ENCODE peak calls at places on chromosomes 3 and 15, in nine cellular contexts. C is mesothelial cell of epicardium, T is AG09309, G is cardiac fibroblast, M is GM13977, P is GM12878, Q is glutamatergic neuron, H is type B pancreatic cell, S is PC-3. L is an unnamed sample.

GRCh38 chr15:68626739-68627138 is 47.9 kb downstream of the CORO2B start:
- DNase-seq in G (peak), T (no peak), S (peak), C (no peak), P (no peak), Q (no peak), H (no peak), M (no peak), L (no peak)

GRCh38 chr3:149958171-149958796 is 12.4 kb downstream of the PFN2 start:
- DNase-seq in P (no peak), S (peak), H (no peak), M (no peak), C (no peak), Q (no peak), T (no peak), G (peak), L (no peak)

GRCh38 chr3:72380711-72381508 is 467.3 kb downstream of the SHQ1 start:
- DNase-seq in Q (no peak), C (no peak), G (no peak), M (no peak), H (no peak), T (no peak), P (no peak), S (no peak), L (no peak)

GRCh38 chr3:43852066-43852465 is 161.3 kb downstream of the ABHD5 start:
- DNase-seq in H (no peak), G (peak), S (peak), Q (no peak), C (no peak), T (peak), M (no peak), P (no peak), L (no peak)

GRCh38 chr15:59866642-59867041 is 137.5 kb upstream of the FOXB1 start:
- DNase-seq in H (no peak), P (no peak), T (no peak), G (no peak), Q (no peak), S (no peak), C (no peak), M (no peak), L (no peak)

GRCh38 chr3:184040010-184040409 is 8.5 kb downstream of the HTR3D start:
- DNase-seq in C (no peak), S (peak), P (no peak), G (peak), T (peak), H (no peak), M (no peak), Q (peak), L (no peak)

GRCh38 chr3:77373619-77374018 is 333.7 kb downstream of the ROBO2 start:
- DNase-seq in H (no peak), P (no peak), C (no peak), S (no peak), Q (no peak), M (no peak), T (no peak), G (no peak), L (no peak)

GRCh38 chr15:60346077-60346476 is 51.7 kb downstream of the ANXA2 start:
- DNase-seq in M (no peak), G (peak), H (no peak), P (no peak), Q (no peak), T (no peak), S (no peak), C (no peak), L (no peak)

GRCh38 chr3:16490062-16490641 is 23.3 kb downstream of the RFTN1 start:
- DNase-seq in M (no peak), Q (no peak), C (no peak), H (no peak), P (no peak), T (no peak), G (no peak), S (peak), L (no peak)

GRCh38 chr15:70508561-70509281 is 254.6 kb downstream of the UACA start:
- DNase-seq in G (peak), C (no peak), P (no peak), T (peak), M (no peak), Q (no peak), H (no peak), S (peak), L (peak)

GRCh38 chr15:67501177-67501835 is 19.6 kb upstream of the C15orf61 start:
- DNase-seq in P (no peak), G (peak), M (peak), T (no peak), S (peak), C (no peak), H (no peak), Q (no peak), L (no peak)

GRCh38 chr3:178067721-178068120 is 468.5 kb upstream of the KCNMB2 start:
- DNase-seq in C (no peak), T (peak), M (no peak), H (no peak), G (no peak), P (no peak), S (no peak), Q (no peak), L (no peak)

GRCh38 chr15:60374628-60375081 is 23.1 kb downstream of the ANXA2 start:
- DNase-seq in T (peak), G (peak), C (no peak), P (no peak), M (no peak), H (peak), Q (no peak), S (peak), L (no peak)

GRCh38 chr15:62706361-62706760 is 336.2 kb upstream of the TPM1 start:
- DNase-seq in G (peak), C (no peak), P (no peak), M (no peak), H (no peak), T (no peak), S (peak), Q (no peak), L (no peak)

GRCh38 chr15:44633603-44634002 is 29.9 kb downstream of the SPG11 start:
- DNase-seq in P (no peak), Q (no peak), T (peak), G (peak), M (no peak), S (peak), C (no peak), H (no peak), L (peak)

GRCh38 chr3:187763850-187764648 is 18.8 kb upstream of the BCL6 start:
- DNase-seq in M (no peak), G (no peak), H (no peak), P (no peak), S (no peak), C (peak), Q (no peak), T (no peak), L (no peak)

GRCh38 chr3:133675631-133676335 is 14.0 kb upstream of the TOPBP1 start:
- DNase-seq in H (no peak), S (no peak), Q (no peak), T (no peak), C (no peak), M (no peak), P (no peak), G (no peak), L (no peak)

GRCh38 chr15:47409601-47410000 is 307.7 kb upstream of the SEMA6D start:
- DNase-seq in P (no peak), T (no peak), S (no peak), M (no peak), C (no peak), G (peak), Q (no peak), H (no peak), L (no peak)

GRCh38 chr3:54202651-54203248 is 80.4 kb downstream of the CACNA2D3 start:
- DNase-seq in H (no peak), T (no peak), G (no peak), P (no peak), Q (no peak), C (no peak), M (no peak), S (no peak), L (no peak)

GRCh38 chr3:134754768-134755559 is 40.1 kb upstream of the EPHB1 start:
- DNase-seq in G (peak), S (peak), P (no peak), M (peak), C (no peak), T (no peak), Q (peak), H (no peak), L (peak)

GRCh38 chr3:84074767-84075166 is 884.0 kb upstream of the CADM2 start:
- DNase-seq in C (no peak), G (no peak), S (no peak), T (no peak), P (peak), M (no peak), H (no peak), Q (no peak), L (no peak)

GRCh38 chr15:39786444-39787056 is 3.9 kb upstream of the FSIP1 start:
- DNase-seq in S (peak), H (no peak), P (no peak), T (no peak), C (no peak), Q (no peak), M (peak), G (peak), L (peak)

GRCh38 chr3:22399566-22399965 is 648.6 kb upstream of the ZNF385D start:
- DNase-seq in C (no peak), H (no peak), S (no peak), T (no peak), M (no peak), Q (no peak), G (peak), P (no peak), L (no peak)

GRCh38 chr15:95880630-95881029 is 449.9 kb upstream of the NR2F2 start:
- DNase-seq in S (no peak), Q (no peak), M (no peak), T (no peak), H (no peak), P (no peak), G (no peak), C (no peak), L (no peak)

GRCh38 chr3:11770477-11771381 is 76.0 kb downstream of the TAMM41 start:
- DNase-seq in T (peak), M (peak), P (peak), C (peak), G (peak), H (peak), S (peak), Q (peak), L (peak)

GRCh38 chr3:150150633-150151032 is 179.9 kb upstream of the PFN2 start:
- DNase-seq in G (peak), P (no peak), Q (no peak), C (no peak), M (no peak), H (no peak), T (no peak), S (peak), L (no peak)

GRCh38 chr15:90449206-90449735 is 61.2 kb downstream of the IQGAP1 start:
- DNase-seq in T (no peak), C (no peak), Q (no peak), S (peak), H (no peak), G (peak), M (no peak), P (no peak), L (no peak)

GRCh38 chr3:185653949-185654757 is 68.1 kb downstream of the SENP2 start:
- DNase-seq in H (no peak), P (no peak), G (peak), Q (no peak), M (no peak), T (no peak), S (no peak), C (no peak), L (no peak)

GRCh38 chr3:56795097-56795806 is 6.5 kb downstream of the ARHGEF3 start:
- DNase-seq in H (no peak), S (peak), Q (no peak), P (no peak), G (peak), M (no peak), C (no peak), T (no peak), L (no peak)

GRCh38 chr3:2656806-2657205 is 453.4 kb downstream of the IL5RA start:
- DNase-seq in Q (no peak), M (no peak), H (no peak), G (no peak), S (no peak), C (no peak), T (no peak), P (no peak), L (no peak)

GRCh38 chr3:69391554-69391953 is 5.7 kb upstream of the FRMD4B start:
- DNase-seq in T (no peak), M (no peak), Q (no peak), H (no peak), P (no peak), G (no peak), S (no peak), C (no peak), L (no peak)

GRCh38 chr3:111890051-111890580 is 31.1 kb downstream of the PHLDB2 start:
- DNase-seq in T (no peak), H (no peak), C (no peak), P (no peak), G (no peak), M (no peak), S (peak), Q (no peak), L (no peak)

GRCh38 chr3:12287727-12288465 is 974 bp upstream of the PPARG start:
- DNase-seq in S (peak), C (peak), P (no peak), H (no peak), M (peak), T (no peak), G (peak), Q (peak), L (peak)

GRCh38 chr15:35519536-35520149 is 26.3 kb downstream of the DPH6 start:
- DNase-seq in S (peak), Q (no peak), C (no peak), G (peak), T (no peak), P (peak), M (no peak), H (no peak), L (no peak)

GRCh38 chr15:94665687-94666441 is 434.5 kb downstream of the MCTP2 start:
- DNase-seq in G (no peak), M (no peak), Q (no peak), S (no peak), C (no peak), T (no peak), P (no peak), H (no peak), L (no peak)

GRCh38 chr15:65835452-65835851 is 33.8 kb upstream of the RAB11A start:
- DNase-seq in M (no peak), S (no peak), P (no peak), Q (no peak), T (no peak), C (no peak), G (no peak), H (no peak), L (no peak)

GRCh38 chr15:65833501-65834220 is 35.6 kb upstream of the RAB11A start:
- DNase-seq in T (no peak), C (no peak), P (no peak), Q (no peak), S (peak), M (no peak), H (no peak), G (no peak), L (peak)

GRCh38 chr15:65834603-65835282 is 34.5 kb upstream of the RAB11A start:
- DNase-seq in C (no peak), T (no peak), H (no peak), M (no peak), S (no peak), Q (no peak), G (no peak), P (no peak), L (no peak)

GRCh38 chr15:65829150-65829764 is 37.2 kb upstream of the DENND4A start:
- DNase-seq in H (no peak), S (peak), T (no peak), C (no peak), Q (no peak), M (peak), P (no peak), G (peak), L (no peak)

DNA sequence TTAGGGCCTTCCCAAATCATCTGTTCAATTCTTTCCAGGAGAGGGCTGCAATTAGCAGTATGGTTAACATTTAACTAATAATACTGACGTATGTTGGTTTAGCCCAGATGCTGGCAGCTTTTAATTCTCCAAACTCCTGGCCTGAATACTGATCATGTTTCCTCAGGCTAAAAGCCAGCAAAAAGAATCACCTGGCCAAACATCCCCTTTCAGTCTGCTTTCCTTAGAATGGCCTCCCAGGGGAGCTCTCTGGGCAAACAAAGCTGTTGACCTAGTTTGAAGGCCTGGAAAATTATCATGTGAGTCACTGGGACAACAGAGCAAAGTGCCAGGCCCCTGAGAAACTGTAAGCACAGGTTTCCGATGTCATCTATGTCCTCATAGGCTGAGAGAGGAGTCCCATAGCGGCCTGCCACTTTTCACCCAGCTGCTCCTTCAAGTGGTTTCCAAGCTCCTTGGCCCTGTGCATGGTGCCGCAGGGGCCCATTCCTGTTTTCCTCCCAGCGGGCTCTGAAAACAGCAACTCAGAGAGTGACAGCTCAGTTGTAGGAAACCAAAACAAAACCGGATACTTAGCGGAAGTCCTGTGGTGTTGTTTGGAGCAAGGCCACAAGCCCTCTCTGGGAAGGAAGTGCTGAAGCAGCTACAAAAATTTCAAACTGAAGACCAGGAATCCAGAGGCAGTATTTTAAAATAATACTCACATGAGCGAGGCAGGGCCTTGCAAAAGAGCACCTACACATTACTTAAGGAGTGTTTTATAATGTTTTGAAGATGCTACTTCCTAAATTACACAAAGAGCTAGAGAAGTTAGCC is 36.5 kb upstream of the RAB11A start:
- DNase-seq in P (no peak), T (peak), M (peak), S (peak), C (no peak), Q (peak), G (peak), H (peak), L (peak)
- TF ChIP-seq CTCF in P (no peak), T (peak), M (no peak), S (peak), C (no peak), Q (no peak), G (no peak), H (no peak), L (no peak)

GRCh38 chr3:141397996-141398395 is 29.7 kb downstream of the ZBTB38 start:
- DNase-seq in G (no peak), P (no peak), M (no peak), Q (no peak), S (no peak), H (no peak), T (no peak), C (no peak), L (no peak)

GRCh38 chr3:141393151-141394076 is 25.1 kb downstream of the ZBTB38 start:
- DNase-seq in H (no peak), Q (peak), P (no peak), S (no peak), T (no peak), G (no peak), C (no peak), M (no peak), L (no peak)

GRCh38 chr3:141392416-141392815 is 24.1 kb downstream of the ZBTB38 start:
- DNase-seq in G (no peak), S (no peak), H (no peak), P (no peak), Q (no peak), M (no peak), T (no peak), C (no peak), L (no peak)

GRCh38 chr3:141394560-141394959 is 26.3 kb downstream of the ZBTB38 start:
- DNase-seq in P (no peak), S (no peak), T (no peak), C (no peak), Q (no peak), M (no peak), G (no peak), H (no peak), L (no peak)

DNA sequence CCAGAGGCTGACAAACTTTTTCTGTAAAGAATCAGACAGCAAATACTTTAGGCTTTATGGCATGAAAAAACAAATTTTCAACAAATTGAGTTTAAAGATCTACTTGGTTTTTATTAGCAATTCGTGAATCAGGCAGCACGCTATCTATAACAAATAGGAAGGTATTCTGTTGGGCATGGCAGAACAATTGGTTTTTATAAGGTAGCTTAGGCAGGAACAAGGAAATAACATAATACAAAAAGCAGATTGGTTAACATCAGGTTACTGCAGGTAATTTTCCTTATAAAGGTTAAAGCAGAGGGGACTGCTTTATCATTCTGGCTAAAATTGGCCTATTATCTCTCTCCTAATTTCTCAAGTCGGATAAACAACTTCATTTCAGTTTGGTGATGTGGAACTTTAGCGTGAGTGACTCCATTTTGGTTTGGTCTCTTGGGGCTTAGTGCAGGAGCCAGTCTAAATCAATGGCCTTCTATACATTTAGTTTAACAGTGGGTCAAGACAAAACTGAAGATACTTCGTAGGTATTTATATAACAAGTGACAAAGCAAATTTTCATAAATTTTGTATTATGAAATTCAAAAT is 26.8 kb downstream of the ZBTB38 start:
- DNase-seq in C (no peak), G (no peak), M (no peak), S (no peak), Q (no peak), H (no peak), T (no peak), P (no peak), L (no peak)
- TF ChIP-seq CTCF in C (no peak), G (no peak), M (no peak), S (no peak), Q (no peak), H (no peak), T (no peak), P (no peak), L (no peak)

GRCh38 chr3:67593761-67594234 is 60.6 kb downstream of the SUCLG2 start:
- DNase-seq in T (peak), G (peak), Q (no peak), M (no peak), S (peak), H (no peak), C (no peak), P (no peak), L (no peak)
- TF ChIP-seq CTCF in T (peak), G (peak), Q (no peak), M (no peak), S (peak), H (no peak), C (no peak), P (peak), L (no peak)

DNA sequence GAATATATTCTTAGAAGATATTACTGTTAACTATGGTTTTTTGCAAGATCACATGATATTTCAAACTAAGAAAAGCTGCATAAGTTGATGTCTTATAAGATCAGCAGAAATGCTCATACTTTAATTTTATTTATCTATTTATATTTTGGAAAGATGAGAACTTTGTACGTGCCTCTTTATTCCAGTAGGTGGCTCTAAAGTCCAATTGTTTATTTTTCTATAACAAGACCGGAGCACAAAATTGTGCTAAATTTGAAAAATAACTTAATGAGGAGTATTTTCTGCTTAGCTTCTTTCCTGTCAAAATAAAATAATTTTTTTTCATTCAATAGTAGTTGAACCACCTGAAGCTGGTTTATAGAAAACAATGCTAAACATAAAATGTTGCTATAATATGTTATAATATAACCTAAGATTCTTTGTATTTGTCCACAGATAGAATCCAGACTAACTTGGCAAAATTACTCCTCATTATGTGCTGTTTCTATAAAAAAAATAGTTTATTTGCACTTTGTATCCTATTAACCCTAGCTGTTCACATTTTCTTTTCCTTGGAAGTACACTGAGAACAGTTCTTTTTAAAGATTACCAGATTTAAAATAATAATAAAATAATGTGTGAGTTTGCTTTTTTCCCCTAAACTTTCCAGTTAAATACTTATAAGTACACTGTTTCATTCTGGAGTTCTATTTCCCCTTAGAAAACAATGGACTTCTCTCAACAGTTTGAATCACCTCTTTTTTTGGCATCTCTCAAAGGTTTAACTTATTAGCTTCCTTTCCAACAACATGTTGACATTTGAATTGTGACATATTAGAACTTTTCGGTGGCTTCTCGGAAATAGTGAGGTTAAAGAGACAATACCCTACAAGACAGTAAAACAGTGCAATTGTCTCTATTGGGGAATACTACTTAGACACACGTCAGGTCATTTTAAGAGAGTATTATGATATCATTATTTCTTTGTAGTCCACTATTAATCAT is 530.0 kb downstream of the MECOM start:
- DNase-seq in T (no peak), S (peak), M (no peak), G (peak), H (no peak), Q (no peak), C (no peak), P (no peak), L (no peak)
- TF ChIP-seq CTCF in T (peak), S (peak), M (peak), G (peak), H (peak), Q (peak), C (peak), P (no peak), L (no peak)